ENCODE peak calls at places on chromosome 2, in nine cellular contexts. L, U, I, O, V, D, F, Z and N are unnamed samples.
A peak's percentile ranks its signal among the peaks of the same experiment; 100 is the strongest.

GRCh38 chr2:137511526-137511925 is 452.7 kb upstream of the HNMT start:
- DNase-seq in L (no peak), U (no peak), I (no peak), O (no peak), V (no peak), D (no peak), F (no peak), Z (no peak), N (no peak)

GRCh38 chr2:102258025-102258385 is 53.4 kb upstream of the IL1RL1 start:
- DNase-seq in L (no peak), U (no peak), I (no peak), O (no peak), V (no peak), D (no peak), F (no peak), Z (no peak), N (no peak)

GRCh38 chr2:188890755-188891154 is 83.4 kb upstream of the COL3A1 start:
- DNase-seq in L (no peak), U (no peak), I (no peak), O (no peak), V (no peak), D (no peak), F (no peak), Z (no peak), N (no peak)

GRCh38 chr2:178716394-178716793 is 90.8 kb downstream of the TTN start:
- DNase-seq in L (no peak), U (no peak), I (no peak), O (no peak), V (no peak), D (no peak), F (no peak), Z (no peak), N (no peak)

GRCh38 chr2:67650292-67651133 is 253.4 kb downstream of the ETAA1 start:
- DNase-seq in L (peak; percentile 87), U (peak; percentile 94), I (peak; percentile 96), O (peak; percentile 98), V (peak; percentile 94), D (peak; percentile 96), F (peak; percentile 47), Z (peak; percentile 75), N (peak; percentile 96)

GRCh38 chr2:105629634-105630033 is 115.1 kb upstream of the NCK2 start:
- DNase-seq in L (no peak), U (no peak), I (no peak), O (no peak), V (no peak), D (no peak), F (no peak), Z (no peak), N (no peak)

GRCh38 chr2:109527846-109528705 is 85.7 kb downstream of the SEPTIN10 start:
- DNase-seq in L (no peak), U (no peak), I (no peak), O (no peak), V (no peak), D (no peak), F (no peak), Z (no peak), N (no peak)

GRCh38 chr2:192157776-192158175 is 37.0 kb downstream of the TMEFF2 start:
- DNase-seq in L (no peak), U (no peak), I (no peak), O (no peak), V (no peak), D (no peak), F (no peak), Z (no peak), N (no peak)

GRCh38 chr2:172976816-172977215 is 98.8 kb upstream of the MAP3K20 start:
- DNase-seq in L (no peak), U (no peak), I (no peak), O (no peak), V (no peak), D (no peak), F (no peak), Z (no peak), N (no peak)

GRCh38 chr2:172978053-172978383 is 97.6 kb upstream of the MAP3K20 start:
- DNase-seq in L (no peak), U (no peak), I (no peak), O (no peak), V (no peak), D (no peak), F (no peak), Z (no peak), N (no peak)

GRCh38 chr2:172974762-172975161 is 100.9 kb upstream of the MAP3K20 start:
- DNase-seq in L (no peak), U (no peak), I (no peak), O (no peak), V (no peak), D (no peak), F (no peak), Z (no peak), N (no peak)

GRCh38 chr2:172976076-172976579 is 99.5 kb upstream of the MAP3K20 start:
- DNase-seq in L (no peak), U (no peak), I (no peak), O (no peak), V (no peak), D (no peak), F (no peak), Z (no peak), N (no peak)

DNA sequence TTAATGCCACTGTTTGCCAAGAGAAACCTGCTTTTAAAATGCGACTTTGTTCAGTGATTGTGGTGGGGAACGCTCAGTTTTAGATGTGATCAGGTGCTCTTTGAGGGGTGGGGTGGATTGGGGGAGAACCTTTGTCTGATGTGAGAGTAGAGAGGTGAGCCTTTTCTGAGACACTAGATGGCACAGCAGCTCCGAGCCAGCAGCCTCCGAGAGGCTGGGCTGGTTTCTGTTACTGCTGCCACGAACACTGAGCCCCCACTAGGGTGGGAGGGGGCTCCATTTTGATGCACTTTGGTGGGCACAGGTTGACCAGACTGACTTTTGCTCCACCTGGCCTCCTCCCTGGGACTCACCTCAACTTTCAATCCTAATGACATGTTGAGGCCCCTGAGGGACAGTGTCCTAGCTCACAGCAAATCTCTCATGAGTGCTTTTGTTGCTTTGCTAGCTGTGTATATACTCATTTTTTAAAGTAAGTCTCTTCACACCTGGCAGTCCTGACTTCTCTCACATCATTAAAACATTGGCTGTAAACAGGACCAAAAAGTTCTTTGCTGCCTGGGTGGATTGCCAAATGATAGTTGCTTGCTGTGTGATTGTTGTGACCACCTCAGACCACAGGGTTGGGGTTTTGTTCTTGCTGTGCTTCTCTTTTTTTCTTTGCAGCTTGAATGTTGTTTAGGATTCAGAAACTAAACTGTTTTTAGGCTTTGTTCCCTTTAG is 98.2 kb upstream of the MAP3K20 start:
- DNase-seq in L (peak; percentile 63), U (no peak), I (no peak), O (no peak), V (no peak), D (no peak), F (no peak), Z (no peak), N (no peak)
- TF ChIP-seq CTCF in L (peak; percentile 81), U (no peak), I (no peak), O (no peak), V (no peak), D (peak; percentile 30), F (no peak), Z (peak; percentile 14), N (no peak)

GRCh38 chr2:44242929-44243328 is 32.4 kb upstream of the SLC3A1 start:
- DNase-seq in L (no peak), U (no peak), I (no peak), O (peak; percentile 71), V (no peak), D (no peak), F (no peak), Z (no peak), N (no peak)

GRCh38 chr2:44233450-44234128 is 41.7 kb upstream of the SLC3A1 start:
- DNase-seq in L (peak; percentile 83), U (peak; percentile 83), I (peak; percentile 85), O (peak; percentile 65), V (no peak), D (no peak), F (no peak), Z (no peak), N (peak; percentile 76)

GRCh38 chr2:44237221-44237620 is 38.1 kb upstream of the SLC3A1 start:
- DNase-seq in L (no peak), U (no peak), I (no peak), O (no peak), V (no peak), D (no peak), F (no peak), Z (no peak), N (no peak)
- H3K27ac ChIP-seq in L (peak overlapping the region; percentile 27), U (no peak overlapping the region), I (no peak overlapping the region), O (no peak overlapping the region), V (no peak overlapping the region), D (no peak overlapping the region), F (no peak overlapping the region), Z (no peak overlapping the region), N (no peak overlapping the region)

GRCh38 chr2:39435254-39435653 is 1.8 kb downstream of the MAP4K3 start:
- DNase-seq in L (no peak), U (peak; percentile 32), I (peak; percentile 43), O (peak; percentile 38), V (no peak), D (no peak), F (no peak), Z (no peak), N (no peak)

GRCh38 chr2:39433586-39434195 is 3.4 kb downstream of the MAP4K3 start:
- DNase-seq in L (no peak), U (no peak), I (no peak), O (peak; percentile 30), V (no peak), D (no peak), F (no peak), Z (no peak), N (no peak)

GRCh38 chr2:39434233-39434897 is 2.7 kb downstream of the MAP4K3 start:
- DNase-seq in L (no peak), U (peak; percentile 44), I (peak; percentile 18), O (no peak), V (no peak), D (no peak), F (no peak), Z (no peak), N (no peak)

GRCh38 chr2:39431592-39432316 is 5.3 kb downstream of the MAP4K3 start:
- DNase-seq in L (no peak), U (no peak), I (peak; percentile 45), O (peak; percentile 66), V (no peak), D (no peak), F (no peak), Z (no peak), N (no peak)

DNA sequence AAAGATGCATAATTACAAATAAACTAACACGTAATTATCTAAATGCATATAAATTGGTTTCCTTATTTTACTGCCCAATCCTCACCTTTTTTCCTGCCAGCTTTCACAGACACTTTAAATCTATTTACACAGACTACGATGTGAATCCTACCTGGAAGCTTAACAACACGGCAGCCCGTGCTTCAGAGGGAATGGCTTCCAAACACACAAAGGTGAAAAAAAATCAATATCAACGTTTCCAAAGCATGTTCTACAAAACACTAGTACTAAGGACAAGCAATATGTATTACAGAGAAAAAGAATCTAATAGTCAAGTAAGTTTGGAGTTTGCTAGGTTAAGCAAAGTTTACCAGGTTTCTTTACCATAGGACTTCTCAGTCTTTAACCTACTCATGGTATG is 4.4 kb downstream of the MAP4K3 start:
- DNase-seq in L (no peak), U (no peak), I (no peak), O (no peak), V (no peak), D (no peak), F (no peak), Z (no peak), N (no peak)
- H3K4me1 ChIP-seq in L (peaks cover 64% of the 10 kb centered on the region), U (peaks cover 12% of the 10 kb centered on the region), I (peaks cover 14% of the 10 kb centered on the region), O (peaks cover 41% of the 10 kb centered on the region), V (no peaks in the 10 kb centered on the region), D (peaks cover 47% of the 10 kb centered on the region), F (peaks cover 73% of the 10 kb centered on the region), Z (peaks cover 68% of the 10 kb centered on the region), N (peaks cover 58% of the 10 kb centered on the region)

DNA sequence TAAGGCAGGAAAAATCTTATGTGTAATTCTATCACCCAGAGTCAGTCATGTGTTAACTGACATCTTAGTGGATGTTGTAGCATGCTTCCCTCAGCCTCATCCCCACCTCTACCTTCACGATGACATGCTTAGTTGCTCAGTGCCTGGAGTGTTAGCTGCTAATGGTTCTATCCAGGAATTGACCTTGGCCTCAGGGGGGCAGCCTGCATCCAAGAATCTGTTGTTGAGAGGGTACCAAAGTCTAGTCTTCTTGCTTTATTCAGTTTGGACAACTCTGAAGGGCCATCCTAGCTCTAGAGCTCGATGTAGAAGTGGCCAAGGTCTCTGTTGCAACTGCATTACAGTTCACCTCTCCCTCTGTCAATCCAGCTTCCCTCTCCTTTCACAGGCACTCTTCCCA is 61.2 kb downstream of the ACYP2 start:
- DNase-seq in L (peak; percentile 42), U (peak; percentile 39), I (peak; percentile 46), O (peak; percentile 74), V (peak; percentile 65), D (peak; percentile 71), F (no peak), Z (peak; percentile 37), N (peak; percentile 50)
- TF ChIP-seq CTCF in L (peak; percentile 41), U (peak; percentile 50), I (peak; percentile 61), O (peak; percentile 62), V (no peak), D (no peak), F (no peak), Z (peak; percentile 51), N (peak; percentile 42)